ENCODE peak calls at places on chromosomes 2 and 18, in six cellular contexts. One of them, this sample, is unnamed.

GRCh38 chr2:74834806-74835755 is 1.2 kb downstream of the HK2 start:
- DNase-seq in lung: peak
- DNase-seq in NCI-H1417: peak
- DNase-seq in GM06990: peak
- DNase-seq in activated CD4-positive, CD25-positive, alpha-beta regulatory T cell: peak
- DNase-seq in WERI-Rb-1: peak
- DNase-seq in this sample: peak

GRCh38 chr2:222038086-222038802 is 260.6 kb downstream of the PAX3 start:
- DNase-seq in lung: no peak
- DNase-seq in NCI-H1417: no peak
- DNase-seq in GM06990: no peak
- DNase-seq in activated CD4-positive, CD25-positive, alpha-beta regulatory T cell: no peak
- DNase-seq in WERI-Rb-1: no peak
- DNase-seq in this sample: no peak

GRCh38 chr2:29923110-29923721 is 1.8 kb upstream of the ALK start:
- DNase-seq in lung: peak
- DNase-seq in NCI-H1417: peak
- DNase-seq in GM06990: no peak
- DNase-seq in activated CD4-positive, CD25-positive, alpha-beta regulatory T cell: no peak
- DNase-seq in WERI-Rb-1: peak
- DNase-seq in this sample: peak

GRCh38 chr2:234960091-234961088 is 8.6 kb downstream of the SH3BP4 start:
- DNase-seq in lung: no peak
- DNase-seq in NCI-H1417: peak
- DNase-seq in GM06990: no peak
- DNase-seq in activated CD4-positive, CD25-positive, alpha-beta regulatory T cell: no peak
- DNase-seq in WERI-Rb-1: no peak
- DNase-seq in this sample: no peak

GRCh38 chr2:117378653-117379052 is 435.8 kb upstream of the DDX18 start:
- DNase-seq in lung: no peak
- DNase-seq in NCI-H1417: no peak
- DNase-seq in GM06990: no peak
- DNase-seq in activated CD4-positive, CD25-positive, alpha-beta regulatory T cell: no peak
- DNase-seq in WERI-Rb-1: no peak
- DNase-seq in this sample: no peak

GRCh38 chr2:45905643-45905969 is 254.1 kb downstream of the PRKCE start:
- DNase-seq in lung: no peak
- DNase-seq in NCI-H1417: no peak
- DNase-seq in GM06990: no peak
- DNase-seq in activated CD4-positive, CD25-positive, alpha-beta regulatory T cell: no peak
- DNase-seq in WERI-Rb-1: no peak
- DNase-seq in this sample: no peak

GRCh38 chr2:200077838-200078237 is 122.5 kb downstream of the MAIP1 start:
- DNase-seq in lung: no peak
- DNase-seq in NCI-H1417: no peak
- DNase-seq in GM06990: no peak
- DNase-seq in activated CD4-positive, CD25-positive, alpha-beta regulatory T cell: no peak
- DNase-seq in WERI-Rb-1: no peak
- DNase-seq in this sample: no peak

GRCh38 chr2:127128508-127128907 is 21.6 kb upstream of the BIN1 start:
- DNase-seq in lung: peak
- DNase-seq in NCI-H1417: no peak
- DNase-seq in GM06990: peak
- DNase-seq in activated CD4-positive, CD25-positive, alpha-beta regulatory T cell: no peak
- DNase-seq in WERI-Rb-1: peak
- DNase-seq in this sample: peak

GRCh38 chr18:32289480-32290075 is 99.7 kb downstream of the MEP1B start:
- DNase-seq in lung: peak
- DNase-seq in NCI-H1417: peak
- DNase-seq in GM06990: no peak
- DNase-seq in activated CD4-positive, CD25-positive, alpha-beta regulatory T cell: no peak
- DNase-seq in WERI-Rb-1: peak
- DNase-seq in this sample: peak

GRCh38 chr2:43010428-43011141 is 215.8 kb downstream of the ZFP36L2 start:
- DNase-seq in lung: no peak
- DNase-seq in NCI-H1417: peak
- DNase-seq in GM06990: no peak
- DNase-seq in activated CD4-positive, CD25-positive, alpha-beta regulatory T cell: no peak
- DNase-seq in WERI-Rb-1: no peak
- DNase-seq in this sample: no peak

GRCh38 chr2:34533585-34534225 is 934.6 kb upstream of the FAM98A start:
- DNase-seq in lung: no peak
- DNase-seq in NCI-H1417: no peak
- DNase-seq in GM06990: no peak
- DNase-seq in activated CD4-positive, CD25-positive, alpha-beta regulatory T cell: no peak
- DNase-seq in WERI-Rb-1: no peak
- DNase-seq in this sample: no peak

GRCh38 chr18:997499-997898 is 92.8 kb downstream of the ADCYAP1 start:
- DNase-seq in lung: no peak
- DNase-seq in NCI-H1417: no peak
- DNase-seq in GM06990: no peak
- DNase-seq in activated CD4-positive, CD25-positive, alpha-beta regulatory T cell: no peak
- DNase-seq in WERI-Rb-1: no peak
- DNase-seq in this sample: no peak

GRCh38 chr2:147487286-147487979 is 357.4 kb upstream of the ACVR2A start:
- DNase-seq in lung: no peak
- DNase-seq in NCI-H1417: peak
- DNase-seq in GM06990: no peak
- DNase-seq in activated CD4-positive, CD25-positive, alpha-beta regulatory T cell: no peak
- DNase-seq in WERI-Rb-1: no peak
- DNase-seq in this sample: peak

GRCh38 chr18:54806526-54806925 is 21.8 kb upstream of the RAB27B start:
- DNase-seq in lung: no peak
- DNase-seq in NCI-H1417: no peak
- DNase-seq in GM06990: no peak
- DNase-seq in activated CD4-positive, CD25-positive, alpha-beta regulatory T cell: no peak
- DNase-seq in WERI-Rb-1: no peak
- DNase-seq in this sample: no peak

GRCh38 chr18:396571-396970 is 103.9 kb downstream of the COLEC12 start:
- DNase-seq in lung: no peak
- DNase-seq in NCI-H1417: no peak
- DNase-seq in GM06990: no peak
- DNase-seq in activated CD4-positive, CD25-positive, alpha-beta regulatory T cell: no peak
- DNase-seq in WERI-Rb-1: no peak
- DNase-seq in this sample: no peak

GRCh38 chr18:74609535-74609934 is 11.9 kb downstream of the ZNF407 start:
- DNase-seq in lung: no peak
- DNase-seq in NCI-H1417: no peak
- DNase-seq in GM06990: no peak
- DNase-seq in activated CD4-positive, CD25-positive, alpha-beta regulatory T cell: no peak
- DNase-seq in WERI-Rb-1: no peak
- DNase-seq in this sample: no peak

GRCh38 chr2:128450211-128451015 is 131.7 kb upstream of the HS6ST1 start:
- DNase-seq in lung: peak
- DNase-seq in NCI-H1417: no peak
- DNase-seq in GM06990: no peak
- DNase-seq in activated CD4-positive, CD25-positive, alpha-beta regulatory T cell: no peak
- DNase-seq in WERI-Rb-1: no peak
- DNase-seq in this sample: peak

GRCh38 chr2:237319887-237320286 is 94.1 kb downstream of the COL6A3 start:
- DNase-seq in lung: no peak
- DNase-seq in NCI-H1417: no peak
- DNase-seq in GM06990: no peak
- DNase-seq in activated CD4-positive, CD25-positive, alpha-beta regulatory T cell: no peak
- DNase-seq in WERI-Rb-1: no peak
- DNase-seq in this sample: no peak

This sample was measured in SK-N-DZ.